ENCODE peak calls at places on chromosomes 7 and 10, in eight cellular contexts. One of them, this sample, is unnamed.
A peak's percentile ranks its signal among the peaks of the same experiment; 100 is the strongest.

GRCh38 chr7:21256310-21256877 is 171.5 kb upstream of the SP4 start:
- DNase-seq in HT1080: no peak
- DNase-seq in aorta: no peak
- DNase-seq in fibroblast of the conjunctiva: peak; percentile 18
- DNase-seq in astrocyte of the cerebellum: peak; percentile 41
- DNase-seq in KBM-7: peak; percentile 18
- DNase-seq in ELF-1: no peak
- DNase-seq in activated CD4-positive, alpha-beta T cell treated with anti-CD3 and anti-CD28 coated beads, Interleukin-2, amount 50 U/mL, for 4 hours: peak; percentile 1
- DNase-seq in this sample: no peak

GRCh38 chr7:32239764-32240163 is 169.6 kb upstream of the PDE1C start:
- DNase-seq in HT1080: no peak
- DNase-seq in aorta: no peak
- DNase-seq in fibroblast of the conjunctiva: no peak
- DNase-seq in astrocyte of the cerebellum: no peak
- DNase-seq in KBM-7: no peak
- DNase-seq in ELF-1: no peak
- DNase-seq in activated CD4-positive, alpha-beta T cell treated with anti-CD3 and anti-CD28 coated beads, Interleukin-2, amount 50 U/mL, for 4 hours: no peak
- DNase-seq in this sample: peak; percentile 11

GRCh38 chr10:357201-357950 is 222.1 kb downstream of the ZMYND11 start:
- DNase-seq in HT1080: no peak
- DNase-seq in aorta: no peak
- DNase-seq in fibroblast of the conjunctiva: no peak
- DNase-seq in astrocyte of the cerebellum: no peak
- DNase-seq in KBM-7: no peak
- DNase-seq in ELF-1: no peak
- DNase-seq in activated CD4-positive, alpha-beta T cell treated with anti-CD3 and anti-CD28 coated beads, Interleukin-2, amount 50 U/mL, for 4 hours: no peak
- DNase-seq in this sample: no peak

GRCh38 chr10:100827819-100828743 is 82.7 kb downstream of the PAX2 start:
- DNase-seq in HT1080: no peak
- DNase-seq in aorta: no peak
- DNase-seq in fibroblast of the conjunctiva: no peak
- DNase-seq in astrocyte of the cerebellum: no peak
- DNase-seq in KBM-7: peak; percentile 37
- DNase-seq in ELF-1: peak; percentile 80
- DNase-seq in activated CD4-positive, alpha-beta T cell treated with anti-CD3 and anti-CD28 coated beads, Interleukin-2, amount 50 U/mL, for 4 hours: no peak
- DNase-seq in this sample: peak; percentile 61

GRCh38 chr10:97726636-97727178 is 10.2 kb upstream of the ZFYVE27 start:
- DNase-seq in HT1080: peak; percentile 84
- DNase-seq in aorta: peak; percentile 62
- DNase-seq in fibroblast of the conjunctiva: no peak
- DNase-seq in astrocyte of the cerebellum: peak; percentile 70
- DNase-seq in KBM-7: no peak
- DNase-seq in ELF-1: peak; percentile 57
- DNase-seq in activated CD4-positive, alpha-beta T cell treated with anti-CD3 and anti-CD28 coated beads, Interleukin-2, amount 50 U/mL, for 4 hours: no peak
- DNase-seq in this sample: peak; percentile 88

GRCh38 chr10:123548779-123549178 is 117.4 kb upstream of the GPR26 start:
- DNase-seq in HT1080: no peak
- DNase-seq in aorta: no peak
- DNase-seq in fibroblast of the conjunctiva: no peak
- DNase-seq in astrocyte of the cerebellum: no peak
- DNase-seq in KBM-7: no peak
- DNase-seq in ELF-1: peak; percentile 18
- DNase-seq in activated CD4-positive, alpha-beta T cell treated with anti-CD3 and anti-CD28 coated beads, Interleukin-2, amount 50 U/mL, for 4 hours: no peak
- DNase-seq in this sample: no peak

GRCh38 chr7:21544303-21544656 is 1.4 kb downstream of the DNAH11 start:
- DNase-seq in HT1080: no peak
- DNase-seq in aorta: no peak
- DNase-seq in fibroblast of the conjunctiva: no peak
- DNase-seq in astrocyte of the cerebellum: no peak
- DNase-seq in KBM-7: no peak
- DNase-seq in ELF-1: no peak
- DNase-seq in activated CD4-positive, alpha-beta T cell treated with anti-CD3 and anti-CD28 coated beads, Interleukin-2, amount 50 U/mL, for 4 hours: no peak
- DNase-seq in this sample: no peak

GRCh38 chr10:117137031-117137910 is 799 bp downstream of the VAX1 start:
- DNase-seq in HT1080: peak; percentile 20
- DNase-seq in aorta: peak; percentile 76
- DNase-seq in fibroblast of the conjunctiva: no peak
- DNase-seq in astrocyte of the cerebellum: no peak
- DNase-seq in KBM-7: no peak
- DNase-seq in ELF-1: peak; percentile 70
- DNase-seq in activated CD4-positive, alpha-beta T cell treated with anti-CD3 and anti-CD28 coated beads, Interleukin-2, amount 50 U/mL, for 4 hours: no peak
- DNase-seq in this sample: peak; percentile 63

This sample was measured in H9.